ENCODE peak calls at places on chromosomes 16 and 17, in ten cellular contexts. D is effector memory CD4-positive, alpha-beta T cell; T is GM23338; O is brain microvascular endothelial cell; L is tibial artery; G is PC-3; H is heart right ventricle; A is K562; Y is adrenal gland; Z is BJ. C is an unnamed sample.
A peak's percentile ranks its signal among the peaks of the same experiment; 100 is the strongest.

GRCh38 chr16:2228161-2228824 is 4.9 kb downstream of the E4F1 start:
- DNase-seq in D (no peak), T (no peak), O (no peak), L (no peak), G (no peak), H (no peak), A (no peak), Y (no peak), Z (no peak), C (no peak)

GRCh38 chr17:19017804-19018599 is 13.4 kb upstream of the FAM83G start:
- DNase-seq in D (no peak), T (no peak), O (no peak), L (no peak), G (no peak), H (no peak), A (no peak), Y (no peak), Z (no peak), C (no peak)

GRCh38 chr17:8890671-8891070 is 23.2 kb upstream of the PIK3R6 start:
- DNase-seq in D (no peak), T (no peak), O (no peak), L (no peak), G (no peak), H (no peak), A (no peak), Y (no peak), Z (no peak), C (peak; percentile 19)

GRCh38 chr17:1179635-1180433 is at the start of gene ABR:
- DNase-seq in D (peak; percentile 55), T (peak; percentile 74), O (no peak), L (no peak), G (no peak), H (peak; percentile 72), A (peak; percentile 16), Y (peak; percentile 72), Z (no peak), C (peak; percentile 96)

GRCh38 chr16:13376174-13376573 is 474.8 kb downstream of the SHISA9 start:
- DNase-seq in D (no peak), T (no peak), O (no peak), L (no peak), G (no peak), H (no peak), A (no peak), Y (no peak), Z (no peak), C (no peak)

GRCh38 chr17:10262451-10262850 is 64.0 kb upstream of the GAS7 start:
- DNase-seq in D (no peak), T (no peak), O (no peak), L (no peak), G (no peak), H (no peak), A (no peak), Y (no peak), Z (no peak), C (no peak)

GRCh38 chr16:75114946-75115825 is 1.4 kb downstream of the LDHD start:
- DNase-seq in D (no peak), T (no peak), O (no peak), L (no peak), G (no peak), H (no peak), A (no peak), Y (no peak), Z (no peak), C (peak; percentile 59)

GRCh38 chr16:75198135-75198600 is 8.8 kb downstream of the CTRB2 start:
- DNase-seq in D (no peak), T (no peak), O (peak; percentile 12), L (no peak), G (no peak), H (no peak), A (peak; percentile 20), Y (no peak), Z (peak; percentile 32), C (peak; percentile 41)

GRCh38 chr17:17107891-17108680 is 65.8 kb downstream of the MPRIP start:
- DNase-seq in D (no peak), T (no peak), O (no peak), L (no peak), G (no peak), H (no peak), A (no peak), Y (peak; percentile 46), Z (no peak), C (no peak)

GRCh38 chr17:65071861-65072260 is 15.3 kb upstream of the GNA13 start:
- DNase-seq in D (no peak), T (no peak), O (no peak), L (no peak), G (peak; percentile 87), H (no peak), A (no peak), Y (no peak), Z (no peak), C (no peak)

GRCh38 chr17:45130640-45131293 is 1.5 kb downstream of the PLCD3 start:
- DNase-seq in D (no peak), T (no peak), O (no peak), L (no peak), G (no peak), H (no peak), A (no peak), Y (no peak), Z (no peak), C (peak; percentile 60)

GRCh38 chr17:48246623-48247022 is 139.1 kb downstream of the SNX11 start:
- DNase-seq in D (no peak), T (no peak), O (peak; percentile 31), L (no peak), G (peak; percentile 50), H (no peak), A (peak; percentile 43), Y (no peak), Z (no peak), C (no peak)

GRCh38 chr17:34154916-34155730 is 100.0 kb upstream of the CCL2 start:
- DNase-seq in D (no peak), T (peak; percentile 51), O (no peak), L (no peak), G (no peak), H (no peak), A (no peak), Y (no peak), Z (no peak), C (peak; percentile 37)

DNA sequence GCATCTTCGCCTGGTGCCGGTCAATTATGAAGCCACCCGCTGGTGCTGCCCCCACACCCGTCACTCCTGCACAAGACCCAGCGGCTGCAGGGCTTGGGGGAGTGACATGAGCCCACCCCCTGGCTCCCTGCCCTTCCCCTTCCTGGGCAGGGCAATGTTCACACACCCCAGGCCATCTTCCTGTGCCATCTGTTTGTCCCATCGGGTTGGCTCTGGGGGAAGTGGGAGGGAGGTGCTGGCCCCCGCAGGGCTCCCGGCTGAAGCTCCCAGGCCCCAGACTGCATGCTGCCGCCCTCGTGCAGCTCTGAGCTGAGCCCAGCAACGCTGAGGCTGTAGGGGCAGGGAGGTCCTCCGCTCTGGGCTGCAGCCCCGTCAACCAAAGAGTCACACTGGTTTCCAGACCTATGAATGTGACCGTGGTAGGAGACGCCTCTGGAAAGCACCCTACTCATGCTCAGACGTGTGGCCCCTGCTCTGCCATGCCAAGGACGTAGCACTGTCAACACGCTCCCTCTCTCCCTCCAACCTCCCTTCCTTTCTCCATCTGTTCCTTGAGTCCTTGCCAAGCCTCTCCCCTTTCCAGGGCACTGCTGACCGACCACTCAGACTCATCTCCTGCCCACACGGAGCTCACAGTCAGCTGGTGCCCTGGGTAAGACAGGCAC is 140.4 kb downstream of the ENGASE start:
- DNase-seq in D (no peak), T (no peak), O (no peak), L (no peak), G (no peak), H (no peak), A (no peak), Y (no peak), Z (no peak), C (peak; percentile 75)
- H3K27me3 ChIP-seq in D (peaks cover 6% of the 10 kb centered on the region), T (no peaks in the 10 kb centered on the region), O (peaks cover 19% of the 10 kb centered on the region), L (peaks cover 97% of the 10 kb centered on the region), G (peaks cover 96% of the 10 kb centered on the region), H (peaks cover 95% of the 10 kb centered on the region), A (peaks cover 22% of the 10 kb centered on the region), Y (peaks cover 18% of the 10 kb centered on the region), Z (peaks cover 10% of the 10 kb centered on the region), C (peaks cover 3% of the 10 kb centered on the region)

DNA sequence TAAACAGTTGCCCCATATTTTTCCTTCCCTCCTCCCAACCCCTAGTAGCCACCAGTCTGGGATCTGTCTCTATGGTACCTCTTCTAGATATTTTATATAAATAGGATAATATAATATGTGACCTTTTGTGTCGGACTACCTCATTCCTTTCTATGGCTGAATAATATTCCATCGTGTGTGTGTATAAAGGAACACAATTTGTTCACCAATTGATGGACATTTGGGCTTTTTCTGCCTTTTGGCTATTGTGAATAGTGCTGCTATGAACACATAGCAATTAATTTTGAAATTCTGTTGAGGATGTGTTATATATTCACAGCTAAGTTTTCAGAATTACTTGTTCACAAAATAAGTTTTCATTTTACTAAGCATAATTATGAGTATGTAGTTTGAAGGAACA is 2.5 kb downstream of the NFATC3 start:
- DNase-seq in D (no peak), T (no peak), O (no peak), L (no peak), G (no peak), H (no peak), A (no peak), Y (no peak), Z (no peak), C (no peak)
- H3K4me3 ChIP-seq in D (no peak overlapping the region), T (no peak overlapping the region), O (no peak overlapping the region), L (no peak overlapping the region), G (peak overlapping the region; percentile 89), H (peak overlapping the region; percentile 86), A (peak overlapping the region; percentile 72), Y (no peak overlapping the region), Z (no peak overlapping the region), C (no peak overlapping the region)

GRCh38 chr17:40134184-40134583 is 6.2 kb upstream of the CASC3 start:
- DNase-seq in D (no peak), T (no peak), O (no peak), L (no peak), G (no peak), H (no peak), A (no peak), Y (no peak), Z (no peak), C (no peak)

GRCh38 chr17:40129498-40129897 is 7.7 kb downstream of the MSL1 start:
- DNase-seq in D (no peak), T (peak; percentile 17), O (no peak), L (no peak), G (no peak), H (no peak), A (no peak), Y (no peak), Z (no peak), C (no peak)

GRCh38 chr17:40124279-40125141 is 2.7 kb downstream of the MSL1 start:
- DNase-seq in D (no peak), T (peak; percentile 73), O (no peak), L (no peak), G (peak; percentile 15), H (no peak), A (peak; percentile 41), Y (no peak), Z (no peak), C (peak; percentile 44)

GRCh38 chr17:40130352-40131042 is 8.7 kb downstream of the MSL1 start:
- DNase-seq in D (no peak), T (no peak), O (no peak), L (peak; percentile 60), G (no peak), H (no peak), A (no peak), Y (no peak), Z (no peak), C (no peak)
- H3K36me3 ChIP-seq in D (peaks cover 73% of the 10 kb centered on the region), T (peaks cover 86% of the 10 kb centered on the region), O (peaks cover 87% of the 10 kb centered on the region), L (peaks cover 91% of the 10 kb centered on the region), G (peaks cover 56% of the 10 kb centered on the region), H (peaks cover 5% of the 10 kb centered on the region), A (peaks cover 98% of the 10 kb centered on the region), Y (no peaks in the 10 kb centered on the region), Z (peaks cover 31% of the 10 kb centered on the region), C (peaks cover 46% of the 10 kb centered on the region)

GRCh38 chr17:79412110-79412509 is 198.7 kb downstream of the RBFOX3 start:
- DNase-seq in D (no peak), T (no peak), O (no peak), L (no peak), G (no peak), H (no peak), A (no peak), Y (no peak), Z (no peak), C (no peak)
- H3K27me3 ChIP-seq in D (peaks cover 7% of the 10 kb centered on the region), T (no peaks in the 10 kb centered on the region), O (peaks cover 2% of the 10 kb centered on the region), L (peaks cover 85% of the 10 kb centered on the region), G (peaks cover 100% of the 10 kb centered on the region), H (peaks cover 61% of the 10 kb centered on the region), A (peaks cover 17% of the 10 kb centered on the region), Y (peaks cover 22% of the 10 kb centered on the region), Z (peaks cover 2% of the 10 kb centered on the region), C (no peaks in the 10 kb centered on the region)

C was measured in H7.